ENCODE peak calls at places on chromosomes 16 and 17, in four cellular contexts. O is NCI-H1694 treated with DMSO at 0.1 percent for 48 hours, K is smooth muscle cell of the brain vasculature, V is neuronal stem cell. A is an unnamed sample.

GRCh38 chr16:50756466-50756865 is 14.6 kb downstream of the CYLD start:
- DNase-seq in O (no peak), K (no peak), V (no peak), A (no peak)

GRCh38 chr16:66511615-66512500 is 38.1 kb downstream of the TK2 start:
- DNase-seq in O (peak), K (no peak), V (no peak), A (no peak)

GRCh38 chr17:7327501-7327900 is 1.6 kb downstream of the NEURL4 start:
- DNase-seq in O (no peak), K (no peak), V (no peak), A (no peak)

GRCh38 chr17:61396586-61397085 is 3.0 kb upstream of the TBX2 start:
- DNase-seq in O (no peak), K (no peak), V (no peak), A (no peak)

GRCh38 chr16:50309527-50310307 is 43.4 kb downstream of the ADCY7 start:
- DNase-seq in O (no peak), K (no peak), V (no peak), A (no peak)

GRCh38 chr17:33258291-33258690 is 34.8 kb downstream of the ASIC2 start:
- DNase-seq in O (no peak), K (no peak), V (no peak), A (no peak)

GRCh38 chr17:16250635-16251034 is 33.6 kb downstream of the PIGL start:
- DNase-seq in O (no peak), K (no peak), V (no peak), A (no peak)

GRCh38 chr17:49290690-49291326 is 60.2 kb upstream of the PHOSPHO1 start:
- DNase-seq in O (peak), K (peak), V (no peak), A (peak)

GRCh38 chr16:75029854-75030253 is 31.0 kb downstream of the ZNRF1 start:
- DNase-seq in O (no peak), K (no peak), V (no peak), A (no peak)

GRCh38 chr16:64130140-64130539 is 991.7 kb downstream of the CDH11 start:
- DNase-seq in O (no peak), K (no peak), V (no peak), A (no peak)

GRCh38 chr17:36721560-36722120 is 120.3 kb downstream of the MRM1 start:
- DNase-seq in O (no peak), K (no peak), V (no peak), A (no peak)